ENCODE peak calls at places on chromosomes 12 and 14, in five cellular contexts. O, Q, R, I and F are unnamed samples.

GRCh38 chr14:40003773-40004172 is 571.5 kb upstream of the FBXO33 start:
- DNase-seq in O (no peak), Q (no peak), R (no peak), I (no peak), F (no peak)

GRCh38 chr14:55277972-55278740 is 6.9 kb downstream of the FBXO34 start:
- DNase-seq in O (no peak), Q (no peak), R (no peak), I (no peak), F (no peak)

GRCh38 chr14:69460093-69460701 is 24.3 kb upstream of the PLEKHD1 start:
- DNase-seq in O (peak), Q (no peak), R (peak), I (no peak), F (peak)

GRCh38 chr12:69354561-69355187 is 4.9 kb upstream of the YEATS4 start:
- DNase-seq in O (no peak), Q (no peak), R (no peak), I (no peak), F (no peak)

GRCh38 chr12:27554421-27555186 is 30.6 kb downstream of the PPFIBP1 start:
- DNase-seq in O (no peak), Q (no peak), R (no peak), I (no peak), F (no peak)

GRCh38 chr14:33475623-33476022 is 475.3 kb downstream of the EGLN3 start:
- DNase-seq in O (peak), Q (no peak), R (peak), I (no peak), F (no peak)

GRCh38 chr12:91327136-91327535 is 144.5 kb upstream of the DCN start:
- DNase-seq in O (no peak), Q (no peak), R (no peak), I (no peak), F (no peak)

GRCh38 chr14:105974902-105975301 is 448.5 kb downstream of the TMEM121 start:
- DNase-seq in O (peak), Q (no peak), R (no peak), I (no peak), F (no peak)

GRCh38 chr12:112664569-112664968 is 127.0 kb upstream of the RPH3A start:
- DNase-seq in O (no peak), Q (no peak), R (no peak), I (no peak), F (no peak)

GRCh38 chr12:40819427-40820108 is 127.3 kb downstream of the CNTN1 start:
- DNase-seq in O (no peak), Q (no peak), R (no peak), I (peak), F (no peak)

GRCh38 chr14:29475641-29476040 is 452.0 kb downstream of the PRKD1 start:
- DNase-seq in O (no peak), Q (no peak), R (no peak), I (no peak), F (no peak)

GRCh38 chr14:54579606-54580005 is 12.7 kb downstream of the SAMD4A start:
- DNase-seq in O (no peak), Q (no peak), R (no peak), I (no peak), F (no peak)

GRCh38 chr14:89178802-89179201 is 238.2 kb downstream of the FOXN3 start:
- DNase-seq in O (no peak), Q (no peak), R (no peak), I (no peak), F (no peak)

GRCh38 chr12:30614031-30614430 is 81.6 kb downstream of the IPO8 start:
- DNase-seq in O (no peak), Q (no peak), R (no peak), I (no peak), F (no peak)

GRCh38 chr12:90827567-90827966 is 127.4 kb downstream of the CCER1 start:
- DNase-seq in O (no peak), Q (no peak), R (no peak), I (no peak), F (no peak)

GRCh38 chr14:50828738-50829471 is 2.1 kb downstream of the NIN start:
- DNase-seq in O (no peak), Q (peak), R (no peak), I (no peak), F (no peak)

GRCh38 chr14:96160030-96160912 is 44.4 kb upstream of the BDKRB2 start:
- DNase-seq in O (no peak), Q (no peak), R (peak), I (no peak), F (peak)

GRCh38 chr12:52258335-52258901 is 16.0 kb upstream of the KRT86 start:
- DNase-seq in O (peak), Q (no peak), R (peak), I (peak), F (no peak)

GRCh38 chr14:68762944-68763831 is 29.7 kb downstream of the ZFP36L1 start:
- DNase-seq in O (peak), Q (no peak), R (peak), I (peak), F (no peak)

GRCh38 chr12:53061404-53062010 is 11.6 kb downstream of the TNS2 start:
- DNase-seq in O (no peak), Q (no peak), R (peak), I (peak), F (peak)

GRCh38 chr12:93145086-93145485 is 216.0 kb upstream of the EEA1 start:
- DNase-seq in O (no peak), Q (no peak), R (no peak), I (no peak), F (no peak)

GRCh38 chr14:61766136-61766535 is 3.9 kb downstream of the SNAPC1 start:
- DNase-seq in O (no peak), Q (no peak), R (no peak), I (no peak), F (no peak)

GRCh38 chr14:71372411-71372838 is 465.2 kb downstream of the PCNX1 start:
- DNase-seq in O (no peak), Q (no peak), R (no peak), I (no peak), F (no peak)
- H3K27ac ChIP-seq in O (peak), Q (peak), R (peak), I (peak), F (peak)

GRCh38 chr14:53501361-53502320 is 348.5 kb upstream of the DDHD1 start:
- DNase-seq in O (no peak), Q (no peak), R (no peak), I (no peak), F (no peak)
- TF ChIP-seq POLR2AphosphoS5 in O (no peak), Q (no peak), R (no peak), I (no peak), F (no peak)

GRCh38 chr14:104510216-104510615 is 69.3 kb upstream of the C14orf180 start:
- DNase-seq in O (peak), Q (no peak), R (no peak), I (no peak), F (no peak)

GRCh38 chr14:104512771-104513640 is 66.6 kb upstream of the C14orf180 start:
- DNase-seq in O (no peak), Q (peak), R (no peak), I (no peak), F (no peak)

GRCh38 chr14:104509673-104510072 is 69.9 kb upstream of the C14orf180 start:
- DNase-seq in O (peak), Q (no peak), R (no peak), I (no peak), F (no peak)

GRCh38 chr14:104512061-104512460 is 67.5 kb upstream of the C14orf180 start:
- DNase-seq in O (no peak), Q (peak), R (no peak), I (no peak), F (no peak)

GRCh38 chr14:104510794-104511611 is 68.6 kb upstream of the C14orf180 start:
- DNase-seq in O (peak), Q (peak), R (peak), I (no peak), F (no peak)
- H3K27ac ChIP-seq in O (peak), Q (no peak), R (no peak), I (no peak), F (no peak)

GRCh38 chr14:91127411-91127810 is 13.5 kb downstream of the DGLUCY start:
- DNase-seq in O (no peak), Q (no peak), R (peak), I (peak), F (peak)
- TF ChIP-seq POLR2AphosphoS5 in O (no peak), Q (no peak), R (peak), I (peak), F (peak)

DNA sequence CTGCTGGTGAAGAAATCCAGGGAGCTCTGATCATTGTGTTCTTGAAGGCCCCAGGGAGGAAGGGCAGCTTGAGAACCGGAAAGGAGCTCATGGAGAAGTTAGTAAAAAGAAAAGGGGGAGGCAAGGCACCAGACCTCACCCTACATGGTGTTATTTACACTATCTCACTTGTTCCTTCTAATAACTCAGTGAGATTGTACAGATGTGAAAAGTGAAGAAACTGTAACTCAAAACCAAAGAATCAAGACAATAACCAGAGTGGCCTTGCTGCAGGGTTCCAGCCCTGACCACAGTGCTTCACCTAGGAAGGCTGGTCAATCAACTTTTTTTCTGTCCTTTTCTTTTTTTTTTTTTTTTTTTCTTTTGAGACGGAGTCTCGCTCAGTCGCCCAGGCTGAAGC is 353.6 kb downstream of the TMTC2 start:
- DNase-seq in O (no peak), Q (no peak), R (no peak), I (no peak), F (no peak)
- H3K27ac ChIP-seq in O (no peak), Q (no peak), R (no peak), I (no peak), F (no peak)

DNA sequence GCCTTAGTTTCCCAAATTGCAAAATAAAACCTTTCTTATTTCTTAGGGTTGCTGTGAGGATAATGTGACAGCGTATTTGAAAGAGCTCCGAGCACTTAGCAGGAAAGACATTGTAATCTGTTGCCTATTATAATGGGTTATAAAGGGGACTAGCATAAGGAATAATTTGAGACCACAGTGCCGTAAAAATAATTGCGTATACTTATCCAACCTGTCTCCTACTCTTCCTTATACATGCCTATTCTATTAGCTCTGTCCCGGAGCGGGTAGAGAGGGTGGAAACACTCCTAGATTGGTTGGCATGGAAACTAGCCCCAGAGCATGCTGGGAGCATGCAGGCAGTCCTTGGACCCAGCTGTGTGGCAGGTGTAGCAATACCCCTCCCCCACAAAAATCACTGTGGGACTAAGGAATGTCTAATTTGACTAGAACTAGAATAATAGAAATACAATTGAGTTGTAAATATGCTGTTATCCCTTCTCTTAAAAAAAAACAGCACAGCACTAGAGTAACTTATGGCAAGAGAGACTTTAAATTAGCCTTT is 244.2 kb upstream of the DAAM1 start:
- DNase-seq in O (no peak), Q (no peak), R (no peak), I (no peak), F (no peak)
- TF ChIP-seq POLR2AphosphoS5 in O (no peak), Q (no peak), R (no peak), I (no peak), F (no peak)

GRCh38 chr12:56038022-56038665 is 3.6 kb upstream of the RPS26 start:
- DNase-seq in O (no peak), Q (no peak), R (no peak), I (no peak), F (no peak)
- H3K27ac ChIP-seq in O (no peak), Q (no peak), R (no peak), I (no peak), F (no peak)

DNA sequence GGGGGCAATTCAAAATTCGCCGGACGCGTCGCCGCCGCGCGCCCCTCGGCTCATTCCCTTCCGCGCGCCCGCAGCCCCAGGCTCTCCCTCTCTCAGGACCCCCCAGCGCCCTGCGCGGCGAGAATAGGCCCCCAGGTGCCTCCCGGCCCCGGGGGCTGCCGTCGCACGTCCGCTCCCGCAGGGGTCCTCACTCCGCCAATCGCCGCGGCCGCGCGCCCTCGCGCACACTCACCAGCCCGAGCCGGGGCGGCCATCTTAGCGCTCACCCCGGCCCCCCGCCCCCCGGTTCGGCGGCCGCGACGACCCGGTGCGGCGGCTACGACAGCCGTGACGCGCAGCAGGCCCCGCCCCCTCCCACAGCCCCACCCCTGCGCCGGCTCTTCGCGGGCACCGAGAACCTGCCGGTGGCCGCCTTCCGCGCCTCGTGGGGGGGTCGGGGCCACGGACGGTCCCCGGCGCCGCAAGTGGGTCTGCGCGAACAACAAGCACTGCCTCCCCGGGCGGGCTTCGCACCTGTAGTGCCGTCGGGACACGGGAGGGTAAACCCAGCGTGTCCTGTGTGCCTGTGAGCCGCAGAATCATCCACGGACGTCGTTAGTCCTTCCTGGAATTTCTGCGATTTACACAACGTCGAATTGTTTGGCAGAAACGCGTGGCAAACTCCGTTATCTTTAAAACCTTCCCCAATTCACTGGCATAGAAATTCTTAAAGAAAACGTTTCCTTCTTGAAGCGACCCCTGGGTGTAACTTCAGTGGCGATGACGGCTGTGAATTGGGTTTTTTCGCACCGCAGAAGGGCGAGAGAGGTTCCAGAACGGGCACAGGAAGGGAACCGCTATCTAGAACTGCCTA is 2.5 kb downstream of the USP44 start:
- DNase-seq in O (peak), Q (no peak), R (peak), I (peak), F (no peak)
- TF ChIP-seq POLR2AphosphoS5 in O (no peak), Q (peak), R (no peak), I (peak), F (no peak)